ENCODE peak calls at places on chromosomes 6 and 20, in seven cellular contexts. One of them, this sample, is unnamed.

GRCh38 chr6:163192591-163192990 is 221.9 kb upstream of the QKI start:
- DNase-seq in fibroblast of lung: no peak
- DNase-seq in psoas muscle: no peak
- DNase-seq in ovary: no peak
- DNase-seq in ascending aorta: no peak
- DNase-seq in A549: no peak
- DNase-seq in tibial artery: no peak
- DNase-seq in this sample: no peak

GRCh38 chr6:152863618-152864326 is 113.2 kb downstream of the VIP start:
- DNase-seq in psoas muscle: no peak
- DNase-seq in ascending aorta: peak; percentile 74
- DNase-seq in fibroblast of lung: peak; percentile 84
- DNase-seq in A549: peak; percentile 66
- DNase-seq in tibial artery: no peak
- DNase-seq in ovary: peak; percentile 62
- DNase-seq in this sample: peak; percentile 22

GRCh38 chr20:25300496-25301170 is 52.7 kb downstream of the PYGB start:
- DNase-seq in fibroblast of lung: no peak
- DNase-seq in A549: no peak
- DNase-seq in ovary: no peak
- DNase-seq in ascending aorta: no peak
- DNase-seq in tibial artery: no peak
- DNase-seq in psoas muscle: no peak
- DNase-seq in this sample: no peak

GRCh38 chr6:30781697-30782424 is 37.5 kb upstream of the IER3 start:
- DNase-seq in ovary: peak; percentile 100
- DNase-seq in tibial artery: peak; percentile 98
- DNase-seq in fibroblast of lung: peak; percentile 99
- DNase-seq in A549: peak; percentile 97
- DNase-seq in ascending aorta: peak; percentile 98
- DNase-seq in psoas muscle: peak; percentile 97
- DNase-seq in this sample: peak; percentile 88

GRCh38 chr20:11015440-11015839 is 341.6 kb upstream of the JAG1 start:
- DNase-seq in ascending aorta: no peak
- DNase-seq in psoas muscle: no peak
- DNase-seq in ovary: no peak
- DNase-seq in tibial artery: no peak
- DNase-seq in fibroblast of lung: no peak
- DNase-seq in A549: no peak
- DNase-seq in this sample: no peak

GRCh38 chr20:48571945-48572589 is 255.7 kb downstream of the PREX1 start:
- DNase-seq in ovary: no peak
- DNase-seq in psoas muscle: no peak
- DNase-seq in tibial artery: no peak
- DNase-seq in A549: no peak
- DNase-seq in ascending aorta: no peak
- DNase-seq in fibroblast of lung: no peak
- DNase-seq in this sample: no peak

GRCh38 chr20:37305079-37305478 is 15.6 kb downstream of the MANBAL start:
- DNase-seq in ascending aorta: no peak
- DNase-seq in A549: no peak
- DNase-seq in ovary: no peak
- DNase-seq in psoas muscle: no peak
- DNase-seq in tibial artery: no peak
- DNase-seq in fibroblast of lung: no peak
- DNase-seq in this sample: no peak

GRCh38 chr6:31186052-31186734 is 15.7 kb upstream of the POU5F1 start:
- DNase-seq in fibroblast of lung: no peak
- DNase-seq in psoas muscle: peak; percentile 94
- DNase-seq in ovary: no peak
- DNase-seq in ascending aorta: no peak
- DNase-seq in tibial artery: peak; percentile 91
- DNase-seq in A549: peak; percentile 82
- DNase-seq in this sample: no peak

GRCh38 chr6:97322811-97323210 is 39.8 kb upstream of the MMS22L start:
- DNase-seq in ascending aorta: no peak
- DNase-seq in fibroblast of lung: no peak
- DNase-seq in psoas muscle: no peak
- DNase-seq in ovary: no peak
- DNase-seq in tibial artery: no peak
- DNase-seq in A549: no peak
- DNase-seq in this sample: peak; percentile 11

GRCh38 chr20:2122921-2123320 is 21.3 kb downstream of the STK35 start:
- DNase-seq in fibroblast of lung: peak; percentile 80
- DNase-seq in tibial artery: peak; percentile 40
- DNase-seq in ascending aorta: no peak
- DNase-seq in A549: no peak
- DNase-seq in ovary: no peak
- DNase-seq in psoas muscle: no peak
- DNase-seq in this sample: no peak

GRCh38 chr6:64220776-64221175 is 585.2 kb downstream of the PHF3 start:
- DNase-seq in A549: no peak
- DNase-seq in ovary: no peak
- DNase-seq in psoas muscle: no peak
- DNase-seq in tibial artery: no peak
- DNase-seq in fibroblast of lung: no peak
- DNase-seq in ascending aorta: no peak
- DNase-seq in this sample: no peak

GRCh38 chr20:32439132-32439829 is 81.2 kb downstream of the ASXL1 start:
- DNase-seq in ascending aorta: no peak
- DNase-seq in tibial artery: no peak
- DNase-seq in ovary: no peak
- DNase-seq in psoas muscle: no peak
- DNase-seq in A549: no peak
- DNase-seq in fibroblast of lung: peak; percentile 29
- DNase-seq in this sample: no peak

GRCh38 chr20:14573676-14574075 is 236.3 kb upstream of the FLRT3 start:
- DNase-seq in fibroblast of lung: no peak
- DNase-seq in ascending aorta: no peak
- DNase-seq in ovary: no peak
- DNase-seq in psoas muscle: no peak
- DNase-seq in tibial artery: no peak
- DNase-seq in A549: no peak
- DNase-seq in this sample: no peak

GRCh38 chr6:14807130-14807529 is 438.7 kb upstream of the JARID2 start:
- DNase-seq in tibial artery: no peak
- DNase-seq in ascending aorta: no peak
- DNase-seq in A549: no peak
- DNase-seq in fibroblast of lung: no peak
- DNase-seq in psoas muscle: no peak
- DNase-seq in ovary: no peak
- DNase-seq in this sample: no peak

GRCh38 chr6:16420715-16421461 is 182.5 kb downstream of the GMPR start:
- DNase-seq in ascending aorta: no peak
- DNase-seq in A549: no peak
- DNase-seq in fibroblast of lung: peak; percentile 93
- DNase-seq in tibial artery: no peak
- DNase-seq in ovary: no peak
- DNase-seq in psoas muscle: no peak
- DNase-seq in this sample: no peak

GRCh38 chr6:113352029-113352801 is 504.9 kb upstream of the MARCKS start:
- DNase-seq in ascending aorta: no peak
- DNase-seq in fibroblast of lung: peak; percentile 69
- DNase-seq in tibial artery: no peak
- DNase-seq in psoas muscle: no peak
- DNase-seq in A549: peak; percentile 92
- DNase-seq in ovary: no peak
- DNase-seq in this sample: peak; percentile 72

GRCh38 chr20:25251558-25251957 is 3.7 kb downstream of the PYGB start:
- DNase-seq in tibial artery: peak; percentile 56
- DNase-seq in ascending aorta: no peak
- DNase-seq in fibroblast of lung: no peak
- DNase-seq in ovary: no peak
- DNase-seq in psoas muscle: no peak
- DNase-seq in A549: no peak
- DNase-seq in this sample: no peak

GRCh38 chr6:42260972-42261371 is 43.3 kb upstream of the MRPS10 start:
- DNase-seq in fibroblast of lung: peak; percentile 19
- DNase-seq in ovary: no peak
- DNase-seq in psoas muscle: peak; percentile 83
- DNase-seq in A549: no peak
- DNase-seq in tibial artery: no peak
- DNase-seq in ascending aorta: no peak
- DNase-seq in this sample: no peak

GRCh38 chr20:15708984-15709598 is 864.2 kb downstream of the KIF16B start:
- DNase-seq in ovary: peak; percentile 27
- DNase-seq in fibroblast of lung: peak; percentile 9
- DNase-seq in ascending aorta: no peak
- DNase-seq in tibial artery: no peak
- DNase-seq in A549: peak; percentile 59
- DNase-seq in psoas muscle: no peak
- DNase-seq in this sample: no peak

GRCh38 chr6:37480118-37480736 is 19.5 kb downstream of the CCDC167 start:
- DNase-seq in ascending aorta: no peak
- DNase-seq in fibroblast of lung: no peak
- DNase-seq in psoas muscle: no peak
- DNase-seq in tibial artery: no peak
- DNase-seq in A549: no peak
- DNase-seq in ovary: no peak
- DNase-seq in this sample: peak; percentile 22

GRCh38 chr6:2542858-2543218 is 207.9 kb downstream of the MYLK4 start:
- DNase-seq in A549: no peak
- DNase-seq in fibroblast of lung: peak; percentile 92
- DNase-seq in ovary: no peak
- DNase-seq in psoas muscle: no peak
- DNase-seq in ascending aorta: no peak
- DNase-seq in tibial artery: no peak
- DNase-seq in this sample: no peak

GRCh38 chr20:46695888-46696287 is 6.6 kb upstream of the TP53RK start:
- DNase-seq in tibial artery: no peak
- DNase-seq in ovary: no peak
- DNase-seq in ascending aorta: no peak
- DNase-seq in fibroblast of lung: peak; percentile 76
- DNase-seq in A549: no peak
- DNase-seq in psoas muscle: no peak
- DNase-seq in this sample: no peak

GRCh38 chr6:465531-466348 is 74.2 kb downstream of the IRF4 start:
- DNase-seq in fibroblast of lung: no peak
- DNase-seq in A549: no peak
- DNase-seq in psoas muscle: no peak
- DNase-seq in ascending aorta: no peak
- DNase-seq in tibial artery: no peak
- DNase-seq in ovary: no peak
- DNase-seq in this sample: no peak

DNA sequence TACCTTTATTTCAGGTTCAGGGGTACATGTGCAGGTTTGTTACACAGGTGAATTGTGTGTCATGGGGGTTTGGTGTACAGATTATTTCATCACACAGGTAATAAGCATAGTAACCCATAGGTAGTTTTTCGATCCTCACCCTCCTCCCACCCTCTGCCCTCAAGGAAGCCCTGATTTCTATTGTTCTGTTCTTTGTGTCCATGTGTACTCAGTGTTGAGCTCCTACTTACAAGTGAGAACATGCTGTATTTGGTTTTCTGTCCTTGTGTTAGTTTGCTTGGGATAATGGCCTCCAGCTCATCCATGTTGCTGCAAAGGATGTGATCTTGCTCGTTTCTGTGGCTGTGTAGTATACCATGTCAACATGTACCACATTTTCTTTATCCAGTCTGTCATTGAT is 66.0 kb downstream of the STK4 start:
- DNase-seq in tibial artery: no peak
- DNase-seq in fibroblast of lung: no peak
- DNase-seq in ovary: no peak
- DNase-seq in A549: no peak
- DNase-seq in psoas muscle: no peak
- DNase-seq in ascending aorta: no peak
- DNase-seq in this sample: no peak
- H3K27ac ChIP-seq in tibial artery: no peak overlapping the region
- H3K27ac ChIP-seq in fibroblast of lung: no peak overlapping the region
- H3K27ac ChIP-seq in ovary: no peak overlapping the region
- H3K27ac ChIP-seq in A549: no peak overlapping the region
- H3K27ac ChIP-seq in psoas muscle: no peak overlapping the region
- H3K27ac ChIP-seq in ascending aorta: no peak overlapping the region
- H3K27ac ChIP-seq in this sample: no peak overlapping the region

GRCh38 chr6:6893701-6894100 is 214.1 kb upstream of the RREB1 start:
- DNase-seq in psoas muscle: peak; percentile 65
- DNase-seq in fibroblast of lung: no peak
- DNase-seq in A549: no peak
- DNase-seq in ascending aorta: no peak
- DNase-seq in ovary: no peak
- DNase-seq in tibial artery: no peak
- DNase-seq in this sample: no peak
- H3K27ac ChIP-seq in psoas muscle: peak overlapping the region; percentile 92
- H3K27ac ChIP-seq in fibroblast of lung: no peak overlapping the region
- H3K27ac ChIP-seq in A549: no peak overlapping the region
- H3K27ac ChIP-seq in ascending aorta: no peak overlapping the region
- H3K27ac ChIP-seq in ovary: peak overlapping the region; percentile 78
- H3K27ac ChIP-seq in tibial artery: no peak overlapping the region
- H3K27ac ChIP-seq in this sample: no peak overlapping the region

GRCh38 chr6:125957845-125958244 is 1.3 kb downstream of the HINT3 start:
- DNase-seq in fibroblast of lung: peak; percentile 70
- DNase-seq in ovary: no peak
- DNase-seq in A549: peak; percentile 50
- DNase-seq in tibial artery: no peak
- DNase-seq in psoas muscle: no peak
- DNase-seq in ascending aorta: no peak
- DNase-seq in this sample: peak; percentile 54
- H3K27ac ChIP-seq in fibroblast of lung: no peak overlapping the region
- H3K27ac ChIP-seq in ovary: no peak overlapping the region
- H3K27ac ChIP-seq in A549: peak overlapping the region; percentile 95
- H3K27ac ChIP-seq in tibial artery: peak overlapping the region; percentile 91
- H3K27ac ChIP-seq in psoas muscle: peak overlapping the region; percentile 98
- H3K27ac ChIP-seq in ascending aorta: peak overlapping the region; percentile 79
- H3K27ac ChIP-seq in this sample: no peak overlapping the region

GRCh38 chr6:108619431-108620197 is 58.9 kb downstream of the FOXO3 start:
- DNase-seq in psoas muscle: no peak
- DNase-seq in tibial artery: no peak
- DNase-seq in fibroblast of lung: no peak
- DNase-seq in ascending aorta: no peak
- DNase-seq in ovary: no peak
- DNase-seq in A549: no peak
- DNase-seq in this sample: peak; percentile 57
- H3K27ac ChIP-seq in psoas muscle: peak overlapping the region; percentile 64
- H3K27ac ChIP-seq in tibial artery: peak overlapping the region; percentile 42
- H3K27ac ChIP-seq in fibroblast of lung: peak overlapping the region; percentile 19
- H3K27ac ChIP-seq in ascending aorta: peak overlapping the region; percentile 44
- H3K27ac ChIP-seq in ovary: no peak overlapping the region
- H3K27ac ChIP-seq in A549: no peak overlapping the region
- H3K27ac ChIP-seq in this sample: no peak overlapping the region

GRCh38 chr6:83198486-83199172 is 5.5 kb downstream of the RWDD2A start:
- DNase-seq in tibial artery: no peak
- DNase-seq in ascending aorta: no peak
- DNase-seq in fibroblast of lung: no peak
- DNase-seq in A549: no peak
- DNase-seq in psoas muscle: no peak
- DNase-seq in ovary: no peak
- DNase-seq in this sample: no peak

GRCh38 chr6:83199173-83199864 is 6.2 kb downstream of the RWDD2A start:
- DNase-seq in A549: no peak
- DNase-seq in psoas muscle: no peak
- DNase-seq in fibroblast of lung: no peak
- DNase-seq in tibial artery: no peak
- DNase-seq in ovary: no peak
- DNase-seq in ascending aorta: no peak
- DNase-seq in this sample: no peak

GRCh38 chr6:83193747-83194582 is 808 bp downstream of the RWDD2A start:
- DNase-seq in psoas muscle: peak; percentile 65
- DNase-seq in ovary: peak; percentile 66
- DNase-seq in A549: peak; percentile 18
- DNase-seq in tibial artery: peak; percentile 76
- DNase-seq in fibroblast of lung: peak; percentile 17
- DNase-seq in ascending aorta: peak; percentile 74
- DNase-seq in this sample: peak; percentile 36

GRCh38 chr6:83199865-83200230 is 6.7 kb downstream of the RWDD2A start:
- DNase-seq in psoas muscle: no peak
- DNase-seq in tibial artery: no peak
- DNase-seq in ascending aorta: no peak
- DNase-seq in fibroblast of lung: no peak
- DNase-seq in ovary: no peak
- DNase-seq in A549: no peak
- DNase-seq in this sample: peak; percentile 52
- H3K27ac ChIP-seq in psoas muscle: peak overlapping the region; percentile 36
- H3K27ac ChIP-seq in tibial artery: no peak overlapping the region
- H3K27ac ChIP-seq in ascending aorta: no peak overlapping the region
- H3K27ac ChIP-seq in fibroblast of lung: no peak overlapping the region
- H3K27ac ChIP-seq in ovary: no peak overlapping the region
- H3K27ac ChIP-seq in A549: no peak overlapping the region
- H3K27ac ChIP-seq in this sample: no peak overlapping the region